ENCODE peak calls at places on chromosomes 11 and 22, in seven cellular contexts. X, O, A, W, E, C and Z are unnamed samples.

GRCh38 chr11:86722041-86722440 is 49.6 kb upstream of the ME3 start:
- DNase-seq in O (no peak), A (peak; percentile 64), X (peak; percentile 77), C (no peak), E (no peak), W (no peak), Z (no peak)

GRCh38 chr22:29167032-29167911 is 38.4 kb upstream of the EMID1 start:
- DNase-seq in W (no peak), A (no peak), E (no peak), X (no peak), C (no peak), O (no peak), Z (no peak)

GRCh38 chr22:32534252-32535215 is 59.9 kb downstream of the FBXO7 start:
- DNase-seq in E (no peak), W (no peak), X (no peak), O (no peak), C (peak; percentile 47), A (peak; percentile 49), Z (no peak)

GRCh38 chr11:3823303-3823702 is 14.9 kb downstream of the PGAP2 start:
- DNase-seq in W (no peak), A (peak; percentile 78), C (no peak), E (no peak), X (peak; percentile 82), O (no peak), Z (no peak)

GRCh38 chr11:57224537-57224936 is 12.5 kb downstream of the APLNR start:
- DNase-seq in E (no peak), C (no peak), O (no peak), X (peak; percentile 36), W (no peak), A (peak; percentile 55), Z (no peak)

GRCh38 chr11:22044126-22044525 is 148.8 kb upstream of the ANO5 start:
- DNase-seq in W (no peak), X (no peak), O (no peak), E (no peak), C (no peak), A (no peak), Z (no peak)

GRCh38 chr11:108654994-108655631 is 9.8 kb upstream of the DDX10 start:
- DNase-seq in W (peak; percentile 47), C (peak; percentile 9), E (no peak), X (peak; percentile 78), O (no peak), A (peak; percentile 74), Z (no peak)

GRCh38 chr11:116281173-116282160 is 491.3 kb downstream of the BUD13 start:
- DNase-seq in E (no peak), C (no peak), O (no peak), W (no peak), X (no peak), A (no peak), Z (no peak)

GRCh38 chr22:22036588-22036987 is 54.0 kb upstream of the TOP3B start:
- DNase-seq in C (no peak), E (no peak), X (no peak), A (no peak), W (no peak), O (no peak), Z (no peak)

GRCh38 chr11:66085071-66085470 is 15.0 kb downstream of the PACS1 start:
- DNase-seq in W (no peak), C (no peak), O (no peak), X (no peak), E (no peak), A (no peak), Z (no peak)

GRCh38 chr11:17864478-17864941 is 129.9 kb downstream of the KCNC1 start:
- DNase-seq in A (peak; percentile 20), W (peak; percentile 18), E (no peak), O (no peak), X (no peak), C (peak; percentile 9), Z (no peak)

GRCh38 chr22:23067691-23068090 is 2.6 kb upstream of the GNAZ start:
- DNase-seq in X (peak; percentile 12), C (no peak), E (no peak), A (peak; percentile 25), W (no peak), O (no peak), Z (no peak)

GRCh38 chr11:35464308-35464707 is 45.0 kb upstream of the SLC1A2 start:
- DNase-seq in O (no peak), C (no peak), W (no peak), X (no peak), E (no peak), A (peak; percentile 44), Z (no peak)

GRCh38 chr22:30212996-30213441 is 33.5 kb downstream of the LIF start:
- DNase-seq in O (no peak), E (no peak), W (no peak), C (no peak), A (peak; percentile 71), X (peak; percentile 99), Z (no peak)

GRCh38 chr11:117654856-117655255 is 142.2 kb downstream of the DSCAML1 start:
- DNase-seq in O (no peak), C (no peak), A (no peak), E (no peak), W (no peak), X (no peak), Z (no peak)

GRCh38 chr11:66938582-66939135 is 19.5 kb downstream of the PC start:
- DNase-seq in E (no peak), W (no peak), A (no peak), O (no peak), C (no peak), X (no peak), Z (no peak)

GRCh38 chr11:2385156-2386151 is 8.3 kb downstream of the CD81 start:
- DNase-seq in W (no peak), A (no peak), O (no peak), E (no peak), X (no peak), C (no peak), Z (no peak)

GRCh38 chr11:62138630-62139425 is 15.0 kb downstream of the INCENP start:
- DNase-seq in E (no peak), A (no peak), O (no peak), C (no peak), W (no peak), X (no peak), Z (peak; percentile 45)

GRCh38 chr11:75476716-75477613 is 44.0 kb upstream of the KLHL35 start:
- DNase-seq in C (no peak), X (no peak), E (no peak), A (no peak), W (no peak), O (no peak), Z (no peak)

GRCh38 chr11:132472411-132473205 is 1059.7 kb downstream of the OPCML start:
- DNase-seq in O (no peak), X (peak; percentile 34), W (no peak), E (no peak), A (no peak), C (no peak), Z (no peak)

GRCh38 chr11:13776134-13776815 is 107.8 kb downstream of the FAR1 start:
- DNase-seq in X (no peak), E (no peak), C (no peak), A (peak; percentile 23), W (peak; percentile 21), O (no peak), Z (no peak)

GRCh38 chr11:17272823-17273222 is 3.7 kb upstream of the NUCB2 start:
- DNase-seq in A (no peak), C (no peak), W (no peak), X (no peak), E (no peak), O (no peak), Z (no peak)